ENCODE peak calls at places on chromosomes 2 and 18, in ten cellular contexts. H is A549; P is CD4-positive, CD25-positive, alpha-beta regulatory T cell; J is NCI-H446 treated with DMSO at 0.1 percent for 48 hours; D is HAP-1; O is posterior vena cava; V is left lung; X is activated CD4-positive, alpha-beta T cell treated with anti-CD3 and anti-CD28 coated beads for 36 hours; R is mucosa of gallbladder; L is mesothelial cell of epicardium. W is an unnamed sample.

GRCh38 chr2:176164803-176165597 is 7.9 kb downstream of the HOXD3 start:
- DNase-seq in V (no peak), O (no peak), J (no peak), L (no peak), R (no peak), X (no peak), D (peak), H (no peak), P (no peak), W (no peak)

GRCh38 chr2:19900536-19901200 is 1.1 kb downstream of the TTC32 start:
- DNase-seq in V (no peak), P (peak), H (peak), D (no peak), L (no peak), J (no peak), R (no peak), X (peak), O (no peak), W (peak)

GRCh38 chr18:48979944-48980890 is 29.5 kb upstream of the SMAD7 start:
- DNase-seq in H (no peak), P (no peak), X (no peak), J (no peak), V (no peak), L (no peak), D (no peak), O (no peak), R (no peak), W (peak)

GRCh38 chr18:76491801-76492668 is 3.0 kb downstream of the ZNF516 start:
- DNase-seq in V (peak), J (no peak), X (peak), H (peak), R (no peak), L (no peak), O (peak), P (peak), D (peak), W (peak)

GRCh38 chr2:133312335-133312734 is 255.9 kb downstream of the NCKAP5 start:
- DNase-seq in P (no peak), H (no peak), L (no peak), D (no peak), R (no peak), X (no peak), V (no peak), J (no peak), O (no peak), W (no peak)

GRCh38 chr2:218798767-218799504 is 17.0 kb downstream of the CYP27A1 start:
- DNase-seq in P (no peak), X (no peak), R (no peak), V (no peak), O (peak), H (no peak), D (no peak), J (no peak), L (no peak), W (no peak)

GRCh38 chr2:237629739-237630138 is 2.4 kb downstream of the LRRFIP1 start:
- DNase-seq in V (no peak), R (no peak), J (no peak), O (peak), L (no peak), D (no peak), H (no peak), P (no peak), X (no peak), W (no peak)

GRCh38 chr2:74544634-74545033 is 9.1 kb downstream of the LOXL3 start:
- DNase-seq in P (no peak), D (no peak), H (peak), X (peak), V (no peak), L (no peak), O (no peak), J (no peak), R (no peak), W (no peak)

GRCh38 chr2:107543793-107544192 is 282.9 kb upstream of the RGPD4 start:
- DNase-seq in L (no peak), V (no peak), X (no peak), J (no peak), P (no peak), R (no peak), D (no peak), O (no peak), H (no peak), W (no peak)

GRCh38 chr2:43332653-43333052 is 106.2 kb upstream of the ZFP36L2 start:
- DNase-seq in J (no peak), P (no peak), R (no peak), D (no peak), L (no peak), X (no peak), O (no peak), H (no peak), V (no peak), W (peak)

GRCh38 chr2:109726666-109727270 is 67.3 kb upstream of the RGPD5 start:
- DNase-seq in L (no peak), P (no peak), O (peak), R (peak), X (no peak), J (no peak), H (no peak), D (no peak), V (no peak), W (peak)

GRCh38 chr2:30382995-30383394 is 64.1 kb upstream of the LCLAT1 start:
- DNase-seq in L (no peak), D (no peak), R (no peak), J (peak), V (no peak), X (no peak), H (no peak), P (no peak), O (no peak), W (no peak)

GRCh38 chr2:185145316-185146121 is 547.2 kb downstream of the ZNF804A start:
- DNase-seq in J (peak), H (no peak), L (no peak), X (no peak), P (no peak), V (peak), R (no peak), O (no peak), D (no peak), W (no peak)

GRCh38 chr2:216283038-216283900 is 89.0 kb downstream of the MARCHF4 start:
- DNase-seq in P (no peak), R (no peak), V (peak), H (peak), L (no peak), J (no peak), X (peak), O (no peak), D (peak), W (no peak)

GRCh38 chr2:11367170-11367569 is 22.7 kb upstream of the ROCK2 start:
- DNase-seq in O (no peak), R (no peak), P (no peak), L (no peak), H (no peak), J (no peak), D (no peak), X (no peak), V (no peak), W (no peak)

GRCh38 chr2:212997526-212998020 is 153.8 kb downstream of the IKZF2 start:
- DNase-seq in D (no peak), O (no peak), H (no peak), L (no peak), R (no peak), P (no peak), J (no peak), V (no peak), X (no peak), W (no peak)

GRCh38 chr2:60880988-60881932 is at the start of gene REL:
- DNase-seq in L (peak), D (peak), J (peak), X (peak), V (peak), H (peak), O (peak), R (peak), P (peak), W (peak)

GRCh38 chr2:230946429-230947234 is 21.6 kb upstream of the GPR55 start:
- DNase-seq in P (no peak), J (no peak), X (no peak), L (no peak), O (no peak), V (no peak), D (no peak), H (no peak), R (no peak), W (no peak)

GRCh38 chr2:239826376-239826775 is 198.8 kb downstream of the NDUFA10 start:
- DNase-seq in H (no peak), D (no peak), P (no peak), R (no peak), X (no peak), O (peak), J (no peak), V (peak), L (no peak), W (no peak)

GRCh38 chr2:5589183-5589582 is 103.0 kb upstream of the SOX11 start:
- DNase-seq in L (no peak), P (no peak), J (no peak), O (no peak), D (no peak), H (no peak), V (no peak), R (no peak), X (no peak), W (no peak)

GRCh38 chr2:74148457-74149248 is 941 bp upstream of the BOLA3 start:
- DNase-seq in L (no peak), H (no peak), D (no peak), X (no peak), P (no peak), R (no peak), O (no peak), V (no peak), J (peak), W (no peak)

GRCh38 chr2:105896765-105897163 is 152.1 kb downstream of the NCK2 start:
- DNase-seq in L (no peak), J (no peak), P (no peak), V (no peak), O (no peak), X (no peak), H (no peak), R (no peak), D (no peak), W (no peak)

GRCh38 chr18:9606039-9606438 is 8.3 kb downstream of the PPP4R1 start:
- DNase-seq in H (no peak), J (no peak), P (no peak), R (no peak), O (no peak), L (no peak), V (no peak), X (no peak), D (no peak), W (no peak)

GRCh38 chr2:223488814-223489213 is 113.3 kb downstream of the SCG2 start:
- DNase-seq in V (no peak), P (no peak), X (no peak), R (no peak), D (no peak), J (no peak), O (no peak), H (peak), L (no peak), W (no peak)

GRCh38 chr2:203740741-203741363 is 34.4 kb downstream of the CD28 start:
- DNase-seq in X (peak), R (no peak), V (no peak), H (no peak), L (no peak), O (no peak), P (peak), D (no peak), J (no peak), W (no peak)

GRCh38 chr2:159185401-159186130 is 100.9 kb downstream of the WDSUB1 start:
- DNase-seq in H (peak), R (no peak), P (no peak), X (peak), L (no peak), V (no peak), D (no peak), J (no peak), O (no peak), W (no peak)

GRCh38 chr2:27569398-27569797 is 13.4 kb upstream of the ZNF512 start:
- DNase-seq in J (no peak), D (no peak), P (no peak), O (no peak), H (no peak), V (no peak), X (no peak), R (no peak), L (no peak), W (no peak)

W was measured in colonic mucosa.